ENCODE peak calls at places on chromosomes 12 and 14, in nine cellular contexts. One of them, this sample, is unnamed.

GRCh38 chr12:304815-305214 is 42.2 kb upstream of the SLC6A13 start:
- DNase-seq in lower leg skin: no peak
- DNase-seq in IMR-90: peak; percentile 43
- DNase-seq in GM12865: no peak
- DNase-seq in GM20000: no peak
- DNase-seq in progenitor cell of endocrine pancreas: no peak
- DNase-seq in epithelial cell of esophagus: peak; percentile 22
- DNase-seq in glutamatergic neuron: no peak
- DNase-seq in A549: no peak
- DNase-seq in this sample: no peak

GRCh38 chr14:89232366-89233070 is 184.5 kb downstream of the FOXN3 start:
- DNase-seq in lower leg skin: no peak
- DNase-seq in IMR-90: no peak
- DNase-seq in GM12865: no peak
- DNase-seq in GM20000: no peak
- DNase-seq in progenitor cell of endocrine pancreas: no peak
- DNase-seq in epithelial cell of esophagus: no peak
- DNase-seq in glutamatergic neuron: no peak
- DNase-seq in A549: no peak
- DNase-seq in this sample: no peak

GRCh38 chr12:79547735-79548347 is 142.9 kb downstream of the PAWR start:
- DNase-seq in lower leg skin: peak; percentile 47
- DNase-seq in IMR-90: peak; percentile 83
- DNase-seq in GM12865: peak; percentile 50
- DNase-seq in GM20000: peak; percentile 61
- DNase-seq in progenitor cell of endocrine pancreas: no peak
- DNase-seq in epithelial cell of esophagus: peak; percentile 75
- DNase-seq in glutamatergic neuron: peak; percentile 45
- DNase-seq in A549: peak; percentile 84
- DNase-seq in this sample: no peak

GRCh38 chr14:27553820-27554219 is 956.0 kb upstream of the NOVA1 start:
- DNase-seq in lower leg skin: no peak
- DNase-seq in IMR-90: no peak
- DNase-seq in GM12865: no peak
- DNase-seq in GM20000: no peak
- DNase-seq in progenitor cell of endocrine pancreas: no peak
- DNase-seq in epithelial cell of esophagus: peak; percentile 1
- DNase-seq in glutamatergic neuron: no peak
- DNase-seq in A549: peak; percentile 5
- DNase-seq in this sample: no peak

GRCh38 chr14:95362180-95362494 is 42.4 kb upstream of the CLMN start:
- DNase-seq in lower leg skin: no peak
- DNase-seq in IMR-90: no peak
- DNase-seq in GM12865: no peak
- DNase-seq in GM20000: no peak
- DNase-seq in progenitor cell of endocrine pancreas: no peak
- DNase-seq in epithelial cell of esophagus: no peak
- DNase-seq in glutamatergic neuron: no peak
- DNase-seq in A549: no peak
- DNase-seq in this sample: no peak

GRCh38 chr14:92693998-92694780 is 54.2 kb downstream of the LGMN start:
- DNase-seq in lower leg skin: no peak
- DNase-seq in IMR-90: no peak
- DNase-seq in GM12865: no peak
- DNase-seq in GM20000: no peak
- DNase-seq in progenitor cell of endocrine pancreas: no peak
- DNase-seq in epithelial cell of esophagus: peak; percentile 76
- DNase-seq in glutamatergic neuron: no peak
- DNase-seq in A549: peak; percentile 73
- DNase-seq in this sample: no peak

GRCh38 chr14:79997509-79998210 is 213.6 kb downstream of the DIO2 start:
- DNase-seq in lower leg skin: no peak
- DNase-seq in IMR-90: no peak
- DNase-seq in GM12865: no peak
- DNase-seq in GM20000: no peak
- DNase-seq in progenitor cell of endocrine pancreas: no peak
- DNase-seq in epithelial cell of esophagus: no peak
- DNase-seq in glutamatergic neuron: no peak
- DNase-seq in A549: no peak
- DNase-seq in this sample: no peak

GRCh38 chr12:52396656-52397055 is 9.5 kb downstream of the KRT82 start:
- DNase-seq in lower leg skin: no peak
- DNase-seq in IMR-90: no peak
- DNase-seq in GM12865: no peak
- DNase-seq in GM20000: no peak
- DNase-seq in progenitor cell of endocrine pancreas: no peak
- DNase-seq in epithelial cell of esophagus: no peak
- DNase-seq in glutamatergic neuron: no peak
- DNase-seq in A549: no peak
- DNase-seq in this sample: no peak

GRCh38 chr12:3930216-3930615 is 57.0 kb upstream of the PARP11 start:
- DNase-seq in lower leg skin: no peak
- DNase-seq in IMR-90: no peak
- DNase-seq in GM12865: no peak
- DNase-seq in GM20000: no peak
- DNase-seq in progenitor cell of endocrine pancreas: no peak
- DNase-seq in epithelial cell of esophagus: no peak
- DNase-seq in glutamatergic neuron: no peak
- DNase-seq in A549: no peak
- DNase-seq in this sample: no peak

GRCh38 chr12:3718100-3718499 is 34.8 kb downstream of the CRACR2A start:
- DNase-seq in lower leg skin: no peak
- DNase-seq in IMR-90: no peak
- DNase-seq in GM12865: no peak
- DNase-seq in GM20000: no peak
- DNase-seq in progenitor cell of endocrine pancreas: no peak
- DNase-seq in epithelial cell of esophagus: no peak
- DNase-seq in glutamatergic neuron: no peak
- DNase-seq in A549: no peak
- DNase-seq in this sample: no peak

GRCh38 chr12:2682301-2683282 is 112.2 kb upstream of the FKBP4 start:
- DNase-seq in lower leg skin: peak; percentile 13
- DNase-seq in IMR-90: peak; percentile 54
- DNase-seq in GM12865: peak; percentile 31
- DNase-seq in GM20000: no peak
- DNase-seq in progenitor cell of endocrine pancreas: no peak
- DNase-seq in epithelial cell of esophagus: peak; percentile 4
- DNase-seq in glutamatergic neuron: peak; percentile 70
- DNase-seq in A549: peak; percentile 68
- DNase-seq in this sample: no peak
- TF ChIP-seq CTCF in lower leg skin: no peak
- TF ChIP-seq CTCF in IMR-90: peak; percentile 59
- TF ChIP-seq CTCF in GM12865: peak; percentile 36
- TF ChIP-seq CTCF in GM20000: no peak
- TF ChIP-seq CTCF in progenitor cell of endocrine pancreas: peak; percentile 64
- TF ChIP-seq CTCF in epithelial cell of esophagus: peak; percentile 42
- TF ChIP-seq CTCF in glutamatergic neuron: peak; percentile 30
- TF ChIP-seq CTCF in A549: peak; percentile 30
- TF ChIP-seq CTCF in this sample: peak; percentile 65

GRCh38 chr12:46383654-46384450 is 11.3 kb upstream of the SLC38A2 start:
- DNase-seq in lower leg skin: peak; percentile 94
- DNase-seq in IMR-90: peak; percentile 97
- DNase-seq in GM12865: peak; percentile 89
- DNase-seq in GM20000: peak; percentile 43
- DNase-seq in progenitor cell of endocrine pancreas: no peak
- DNase-seq in epithelial cell of esophagus: peak; percentile 93
- DNase-seq in glutamatergic neuron: peak; percentile 58
- DNase-seq in A549: peak; percentile 93
- DNase-seq in this sample: peak; percentile 85
- TF ChIP-seq CTCF in lower leg skin: no peak
- TF ChIP-seq CTCF in IMR-90: peak; percentile 24
- TF ChIP-seq CTCF in GM12865: no peak
- TF ChIP-seq CTCF in GM20000: no peak
- TF ChIP-seq CTCF in progenitor cell of endocrine pancreas: no peak
- TF ChIP-seq CTCF in epithelial cell of esophagus: no peak
- TF ChIP-seq CTCF in glutamatergic neuron: no peak
- TF ChIP-seq CTCF in A549: no peak
- TF ChIP-seq CTCF in this sample: no peak

DNA sequence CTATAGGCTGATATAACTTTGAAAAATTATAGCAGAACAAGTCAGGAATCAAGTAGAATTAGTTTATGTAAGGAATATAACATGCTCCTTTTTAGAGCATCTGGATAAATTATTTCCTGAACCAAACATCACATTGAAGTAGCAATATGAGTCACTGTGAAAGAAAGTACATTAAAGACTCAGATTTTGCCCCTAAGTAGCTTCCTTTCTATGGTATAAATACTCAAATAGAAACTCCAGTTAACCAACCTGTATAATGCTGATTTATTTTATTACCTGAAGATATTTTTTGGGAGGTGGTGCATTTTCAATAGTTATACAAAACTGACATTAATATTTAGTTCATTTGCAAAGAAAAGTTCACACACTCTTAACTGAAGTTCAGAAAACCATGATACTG is 312.1 kb downstream of the ITPR2 start:
- DNase-seq in lower leg skin: no peak
- DNase-seq in IMR-90: no peak
- DNase-seq in GM12865: peak; percentile 30
- DNase-seq in GM20000: no peak
- DNase-seq in progenitor cell of endocrine pancreas: no peak
- DNase-seq in epithelial cell of esophagus: no peak
- DNase-seq in glutamatergic neuron: no peak
- DNase-seq in A549: no peak
- DNase-seq in this sample: peak; percentile 34
- TF ChIP-seq CTCF in lower leg skin: no peak
- TF ChIP-seq CTCF in IMR-90: no peak
- TF ChIP-seq CTCF in GM12865: no peak
- TF ChIP-seq CTCF in GM20000: no peak
- TF ChIP-seq CTCF in progenitor cell of endocrine pancreas: no peak
- TF ChIP-seq CTCF in epithelial cell of esophagus: no peak
- TF ChIP-seq CTCF in glutamatergic neuron: no peak
- TF ChIP-seq CTCF in A549: no peak
- TF ChIP-seq CTCF in this sample: no peak

DNA sequence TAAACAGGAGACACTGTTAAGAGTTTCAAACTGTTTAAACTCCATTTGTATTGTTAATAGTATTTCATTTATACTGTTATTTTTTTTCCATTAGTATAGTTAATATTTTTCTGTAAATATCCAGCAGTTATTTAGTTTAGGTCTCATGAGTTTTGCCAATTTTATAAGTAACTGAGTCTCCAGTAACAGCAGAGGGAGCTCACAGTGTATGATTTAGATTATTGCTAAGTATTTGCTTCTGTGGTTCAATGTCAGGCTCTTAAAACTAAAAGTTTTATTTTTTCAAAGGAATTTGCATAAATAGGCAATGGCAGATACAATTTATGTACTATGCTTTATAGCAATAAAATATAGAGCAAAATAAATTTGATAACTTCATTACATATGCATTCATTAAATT is 209.7 kb downstream of the ATXN7L3B start:
- DNase-seq in lower leg skin: no peak
- DNase-seq in IMR-90: peak; percentile 16
- DNase-seq in GM12865: no peak
- DNase-seq in GM20000: no peak
- DNase-seq in progenitor cell of endocrine pancreas: no peak
- DNase-seq in epithelial cell of esophagus: peak; percentile 16
- DNase-seq in glutamatergic neuron: no peak
- DNase-seq in A549: peak; percentile 33
- DNase-seq in this sample: no peak
- TF ChIP-seq CTCF in lower leg skin: no peak
- TF ChIP-seq CTCF in IMR-90: peak; percentile 32
- TF ChIP-seq CTCF in GM12865: no peak
- TF ChIP-seq CTCF in GM20000: no peak
- TF ChIP-seq CTCF in progenitor cell of endocrine pancreas: peak; percentile 50
- TF ChIP-seq CTCF in epithelial cell of esophagus: peak; percentile 25
- TF ChIP-seq CTCF in glutamatergic neuron: no peak
- TF ChIP-seq CTCF in A549: peak; percentile 35
- TF ChIP-seq CTCF in this sample: no peak

GRCh38 chr12:27606986-27607385 is 83.0 kb downstream of the PPFIBP1 start:
- DNase-seq in lower leg skin: no peak
- DNase-seq in IMR-90: no peak
- DNase-seq in GM12865: no peak
- DNase-seq in GM20000: no peak
- DNase-seq in progenitor cell of endocrine pancreas: no peak
- DNase-seq in epithelial cell of esophagus: no peak
- DNase-seq in glutamatergic neuron: no peak
- DNase-seq in A549: no peak
- DNase-seq in this sample: no peak

GRCh38 chr12:27602516-27602915 is 78.5 kb downstream of the PPFIBP1 start:
- DNase-seq in lower leg skin: no peak
- DNase-seq in IMR-90: peak; percentile 39
- DNase-seq in GM12865: no peak
- DNase-seq in GM20000: no peak
- DNase-seq in progenitor cell of endocrine pancreas: no peak
- DNase-seq in epithelial cell of esophagus: peak; percentile 41
- DNase-seq in glutamatergic neuron: no peak
- DNase-seq in A549: no peak
- DNase-seq in this sample: no peak

GRCh38 chr12:27608890-27609289 is 84.9 kb downstream of the PPFIBP1 start:
- DNase-seq in lower leg skin: no peak
- DNase-seq in IMR-90: no peak
- DNase-seq in GM12865: no peak
- DNase-seq in GM20000: no peak
- DNase-seq in progenitor cell of endocrine pancreas: no peak
- DNase-seq in epithelial cell of esophagus: no peak
- DNase-seq in glutamatergic neuron: no peak
- DNase-seq in A549: no peak
- DNase-seq in this sample: no peak

GRCh38 chr12:27607611-27608010 is 83.6 kb downstream of the PPFIBP1 start:
- DNase-seq in lower leg skin: no peak
- DNase-seq in IMR-90: no peak
- DNase-seq in GM12865: no peak
- DNase-seq in GM20000: no peak
- DNase-seq in progenitor cell of endocrine pancreas: no peak
- DNase-seq in epithelial cell of esophagus: no peak
- DNase-seq in glutamatergic neuron: no peak
- DNase-seq in A549: no peak
- DNase-seq in this sample: no peak

DNA sequence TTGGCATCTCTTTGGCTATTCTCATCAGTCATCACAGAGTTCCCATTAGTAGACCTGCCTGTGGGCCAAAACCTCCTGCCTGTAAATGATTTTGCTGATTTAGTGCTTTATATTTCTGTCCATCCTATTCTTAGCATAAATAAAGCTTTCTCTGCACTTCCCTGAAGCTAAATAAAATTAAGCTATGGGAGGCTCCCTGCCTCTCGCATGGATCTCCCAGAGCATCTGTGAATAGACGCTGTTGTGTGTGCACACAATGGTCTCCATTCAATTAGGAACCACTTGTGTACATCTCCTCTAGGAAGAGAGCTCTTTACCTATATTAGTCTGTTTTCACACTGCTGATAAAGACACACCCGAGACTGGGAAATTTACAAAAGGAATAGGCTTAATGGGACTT is 80.4 kb downstream of the PPFIBP1 start:
- DNase-seq in lower leg skin: no peak
- DNase-seq in IMR-90: no peak
- DNase-seq in GM12865: no peak
- DNase-seq in GM20000: no peak
- DNase-seq in progenitor cell of endocrine pancreas: no peak
- DNase-seq in epithelial cell of esophagus: no peak
- DNase-seq in glutamatergic neuron: no peak
- DNase-seq in A549: no peak
- DNase-seq in this sample: no peak
- TF ChIP-seq CTCF in lower leg skin: no peak
- TF ChIP-seq CTCF in IMR-90: no peak
- TF ChIP-seq CTCF in GM12865: no peak
- TF ChIP-seq CTCF in GM20000: no peak
- TF ChIP-seq CTCF in progenitor cell of endocrine pancreas: no peak
- TF ChIP-seq CTCF in epithelial cell of esophagus: no peak
- TF ChIP-seq CTCF in glutamatergic neuron: no peak
- TF ChIP-seq CTCF in A549: no peak
- TF ChIP-seq CTCF in this sample: no peak

GRCh38 chr14:102251161-102251560 is 53.8 kb downstream of the MOK start:
- DNase-seq in lower leg skin: no peak
- DNase-seq in IMR-90: no peak
- DNase-seq in GM12865: no peak
- DNase-seq in GM20000: no peak
- DNase-seq in progenitor cell of endocrine pancreas: no peak
- DNase-seq in epithelial cell of esophagus: no peak
- DNase-seq in glutamatergic neuron: no peak
- DNase-seq in A549: no peak
- DNase-seq in this sample: no peak
- TF ChIP-seq CTCF in lower leg skin: no peak
- TF ChIP-seq CTCF in IMR-90: no peak
- TF ChIP-seq CTCF in GM12865: no peak
- TF ChIP-seq CTCF in GM20000: no peak
- TF ChIP-seq CTCF in progenitor cell of endocrine pancreas: no peak
- TF ChIP-seq CTCF in epithelial cell of esophagus: no peak
- TF ChIP-seq CTCF in glutamatergic neuron: no peak
- TF ChIP-seq CTCF in A549: no peak
- TF ChIP-seq CTCF in this sample: no peak